ENCODE peak calls at places on chromosome 22, in seven cellular contexts. S, N, C, I, O, V and Q are unnamed samples.

GRCh38 chr22:29636751-29637150 is 33.3 kb downstream of the NF2 start:
- DNase-seq in V (no peak), I (no peak), O (no peak), N (no peak), S (no peak), C (no peak), Q (no peak)

GRCh38 chr22:20128902-20129746 is 2.5 kb upstream of the ZDHHC8 start:
- DNase-seq in S (peak; percentile 38), I (no peak), V (no peak), C (peak; percentile 37), N (peak; percentile 34), O (peak; percentile 66), Q (peak; percentile 33)

GRCh38 chr22:24995649-24996180 is 43.2 kb downstream of the KIAA1671 start:
- DNase-seq in N (no peak), C (no peak), S (no peak), O (no peak), I (no peak), V (no peak), Q (no peak)

GRCh38 chr22:27667121-27667843 is 134.3 kb downstream of the MN1 start:
- DNase-seq in V (no peak), N (no peak), O (no peak), C (no peak), I (peak; percentile 60), S (no peak), Q (no peak)

GRCh38 chr22:37998543-37998942 is 14.2 kb upstream of the SOX10 start:
- DNase-seq in C (no peak), S (no peak), I (no peak), O (no peak), V (no peak), N (no peak), Q (no peak)

GRCh38 chr22:38108561-38109319 is 1.7 kb downstream of the BAIAP2L2 start:
- DNase-seq in I (peak; percentile 19), N (no peak), S (no peak), O (no peak), C (no peak), V (no peak), Q (no peak)

GRCh38 chr22:46798366-46799057 is 36.1 kb downstream of the TBC1D22A start:
- DNase-seq in O (peak; percentile 86), C (peak; percentile 77), I (peak; percentile 71), N (peak; percentile 56), S (peak; percentile 80), V (peak; percentile 6), Q (peak; percentile 53)

GRCh38 chr22:34950480-34950879 is 115.5 kb upstream of the ISX start:
- DNase-seq in C (no peak), O (no peak), N (no peak), V (no peak), S (no peak), I (no peak), Q (no peak)

GRCh38 chr22:46803031-46803880 is 40.8 kb downstream of the TBC1D22A start:
- DNase-seq in N (peak; percentile 55), C (peak; percentile 65), S (peak; percentile 65), V (no peak), O (peak; percentile 81), I (no peak), Q (no peak)

GRCh38 chr22:37328017-37328416 is 45.7 kb downstream of the CYTH4 start:
- DNase-seq in S (no peak), O (no peak), V (peak; percentile 58), N (no peak), I (no peak), C (no peak), Q (peak; percentile 93)

GRCh38 chr22:23772315-23773246 is at the start of gene MMP11:
- DNase-seq in S (peak; percentile 68), O (peak; percentile 65), I (peak; percentile 73), C (peak; percentile 36), N (peak; percentile 49), V (no peak), Q (no peak)

GRCh38 chr22:33867118-33867863 is 53.0 kb downstream of the LARGE1 start:
- DNase-seq in N (no peak), S (no peak), I (peak; percentile 47), V (peak; percentile 21), O (no peak), C (no peak), Q (no peak)

GRCh38 chr22:47618611-47619010 is 856.2 kb downstream of the TBC1D22A start:
- DNase-seq in O (no peak), C (no peak), N (no peak), I (no peak), V (no peak), S (no peak), Q (no peak)

GRCh38 chr22:45129703-45130524 is 33.8 kb upstream of the NUP50 start:
- DNase-seq in N (peak; percentile 15), V (no peak), O (no peak), S (no peak), I (no peak), C (no peak), Q (no peak)

GRCh38 chr22:43393132-43393844 is 18.5 kb upstream of the MPPED1 start:
- DNase-seq in S (no peak), C (no peak), N (no peak), O (no peak), I (no peak), V (no peak), Q (no peak)

GRCh38 chr22:41411021-41411851 is 29.5 kb downstream of the TEF start:
- DNase-seq in V (no peak), N (no peak), I (peak; percentile 72), O (no peak), C (no peak), S (peak; percentile 28), Q (no peak)

GRCh38 chr22:44436656-44437492 is 61.2 kb downstream of the RTL6 start:
- DNase-seq in O (no peak), C (no peak), V (no peak), N (no peak), S (no peak), I (no peak), Q (no peak)

GRCh38 chr22:42979606-42980005 is 35.3 kb downstream of the PACSIN2 start:
- DNase-seq in N (no peak), V (no peak), O (no peak), C (no peak), I (no peak), S (no peak), Q (no peak)

GRCh38 chr22:49922484-49922883 is 4.0 kb downstream of the CRELD2 start:
- DNase-seq in N (no peak), I (no peak), V (no peak), C (no peak), O (no peak), S (no peak), Q (no peak)

GRCh38 chr22:24894998-24895397 is 51.5 kb downstream of the LHFPL7 start:
- DNase-seq in S (peak; percentile 87), N (no peak), V (no peak), I (peak; percentile 82), C (no peak), O (no peak), Q (no peak)

GRCh38 chr22:50672471-50673230 is at the start of gene SHANK3:
- DNase-seq in V (no peak), S (peak; percentile 33), N (no peak), O (no peak), I (peak; percentile 89), C (no peak), Q (no peak)

GRCh38 chr22:45602824-45603301 is 68.8 kb upstream of the ATXN10 start:
- DNase-seq in V (peak; percentile 67), I (peak; percentile 12), N (no peak), S (no peak), C (no peak), O (no peak), Q (peak; percentile 85)

GRCh38 chr22:43894122-43894521 is 2.3 kb upstream of the PNPLA5 start:
- DNase-seq in N (no peak), I (no peak), C (no peak), V (no peak), O (no peak), S (no peak), Q (no peak)

GRCh38 chr22:44648085-44648820 is 53.8 kb upstream of the PRR5 start:
- DNase-seq in I (no peak), V (no peak), O (no peak), N (no peak), C (no peak), S (no peak), Q (no peak)

GRCh38 chr22:49328076-49328475 is 499.6 kb downstream of the BRD1 start:
- DNase-seq in C (no peak), V (no peak), O (no peak), S (no peak), N (no peak), I (no peak), Q (no peak)

GRCh38 chr22:35928273-35928798 is 100.3 kb downstream of the RBFOX2 start:
- DNase-seq in N (no peak), V (no peak), O (no peak), I (no peak), S (no peak), C (no peak), Q (no peak)

GRCh38 chr22:48378673-48379072 is 1449.0 kb downstream of the BRD1 start:
- DNase-seq in N (no peak), V (no peak), I (no peak), C (no peak), S (no peak), O (no peak), Q (no peak)

GRCh38 chr22:26907366-26907765 is 250.0 kb downstream of the MIAT start:
- DNase-seq in N (no peak), S (no peak), I (no peak), V (no peak), O (no peak), C (no peak), Q (no peak)

GRCh38 chr22:32422062-32422461 is 10.0 kb upstream of the RTCB start:
- DNase-seq in V (no peak), S (no peak), N (no peak), I (no peak), C (no peak), O (no peak), Q (no peak)

GRCh38 chr22:40156001-40156516 is 21.7 kb upstream of the TNRC6B start:
- DNase-seq in O (no peak), N (no peak), V (no peak), S (peak; percentile 81), I (peak; percentile 33), C (no peak), Q (peak; percentile 42)

GRCh38 chr22:48309115-48309705 is 1518.5 kb downstream of the BRD1 start:
- DNase-seq in I (no peak), N (no peak), O (no peak), V (no peak), S (no peak), C (no peak), Q (no peak)

GRCh38 chr22:22916952-22917290 is 29.3 kb downstream of the IGLL5 start:
- DNase-seq in V (no peak), S (no peak), C (no peak), O (no peak), N (no peak), I (no peak), Q (no peak)

GRCh38 chr22:19797086-19797485 is 36.5 kb downstream of the TBX1 start:
- DNase-seq in I (no peak), O (no peak), S (no peak), N (no peak), V (no peak), C (no peak), Q (no peak)

GRCh38 chr22:44185237-44186120 is 4.8 kb downstream of the PARVG start:
- DNase-seq in V (no peak), I (no peak), N (no peak), C (no peak), S (peak; percentile 1), O (no peak), Q (no peak)